ENCODE peak calls at places on chromosomes 5 and 9, in seven cellular contexts. S is neuronal stem cell, D is mesenchymal stem cell, H is IMR-90, L is H9, N is H1, M is mesendoderm. O is an unnamed sample.

GRCh38 chr5:32100230-32100629 is 73.9 kb downstream of the GOLPH3 start:
- DNase-seq in M (peak; percentile 14), L (no peak), N (no peak), S (no peak), D (peak; percentile 15), H (no peak), O (no peak)

GRCh38 chr5:112077180-112077579 is 320.2 kb upstream of the NREP start:
- DNase-seq in S (no peak), L (no peak), D (peak; percentile 48), H (peak; percentile 52), M (no peak), N (no peak), O (no peak)

GRCh38 chr9:124754289-124754688 is 16.8 kb downstream of the NR6A1 start:
- DNase-seq in M (peak; percentile 57), D (peak; percentile 36), H (peak; percentile 55), N (no peak), S (no peak), L (no peak), O (peak; percentile 53)

GRCh38 chr5:74375271-74375670 is 265.3 kb downstream of the ENC1 start:
- DNase-seq in S (no peak), H (no peak), M (no peak), D (no peak), N (no peak), L (no peak), O (peak; percentile 77)

GRCh38 chr9:13769641-13770040 is 490.1 kb upstream of the MPDZ start:
- DNase-seq in D (no peak), L (no peak), S (no peak), H (no peak), N (no peak), M (no peak), O (no peak)

GRCh38 chr5:99019812-99020697 is 91.2 kb upstream of the CHD1 start:
- DNase-seq in L (no peak), S (no peak), D (peak; percentile 95), N (no peak), H (peak; percentile 87), M (no peak), O (no peak)

GRCh38 chr5:6686916-6687409 is 26.3 kb upstream of the TENT4A start:
- DNase-seq in D (peak; percentile 77), S (peak; percentile 69), L (peak; percentile 58), H (peak; percentile 60), M (peak; percentile 76), N (no peak), O (peak; percentile 21)

GRCh38 chr5:75335952-75336624 is 932 bp upstream of the HMGCR start:
- DNase-seq in D (peak; percentile 95), N (no peak), M (peak; percentile 86), L (no peak), S (peak; percentile 43), H (peak; percentile 88), O (peak; percentile 85)

GRCh38 chr5:34034497-34035327 is 8.3 kb downstream of the C1QTNF3 start:
- DNase-seq in M (no peak), D (no peak), S (no peak), N (no peak), L (no peak), H (no peak), O (no peak)

GRCh38 chr5:119470851-119471451 is 18.7 kb downstream of the HSD17B4 start:
- DNase-seq in N (no peak), M (peak; percentile 69), H (peak; percentile 51), D (peak; percentile 62), S (peak; percentile 29), L (no peak), O (peak; percentile 45)

GRCh38 chr9:97858826-97859225 is 5.8 kb downstream of the FOXE1 start:
- DNase-seq in H (no peak), N (no peak), L (no peak), S (no peak), M (no peak), D (no peak), O (no peak)

GRCh38 chr9:97858393-97858713 is 5.3 kb downstream of the FOXE1 start:
- DNase-seq in D (no peak), S (no peak), N (no peak), H (no peak), M (no peak), L (no peak), O (peak; percentile 13)

GRCh38 chr9:97861148-97861475 is 8.1 kb downstream of the FOXE1 start:
- DNase-seq in D (no peak), S (no peak), N (no peak), L (no peak), H (no peak), M (no peak), O (no peak)

GRCh38 chr9:97859346-97859745 is 6.3 kb downstream of the FOXE1 start:
- DNase-seq in M (no peak), H (no peak), D (no peak), L (no peak), S (no peak), N (no peak), O (no peak)

GRCh38 chr9:97860451-97861147 is 7.6 kb downstream of the FOXE1 start:
- DNase-seq in L (no peak), H (no peak), S (no peak), M (no peak), D (no peak), N (no peak), O (no peak)
- H3K18ac ChIP-seq in L (no peak overlapping the region), H (no peak overlapping the region), S (peak overlapping the region; percentile 52), M (no peak overlapping the region), D (no peak overlapping the region), N (no peak overlapping the region), O (no peak overlapping the region)

DNA sequence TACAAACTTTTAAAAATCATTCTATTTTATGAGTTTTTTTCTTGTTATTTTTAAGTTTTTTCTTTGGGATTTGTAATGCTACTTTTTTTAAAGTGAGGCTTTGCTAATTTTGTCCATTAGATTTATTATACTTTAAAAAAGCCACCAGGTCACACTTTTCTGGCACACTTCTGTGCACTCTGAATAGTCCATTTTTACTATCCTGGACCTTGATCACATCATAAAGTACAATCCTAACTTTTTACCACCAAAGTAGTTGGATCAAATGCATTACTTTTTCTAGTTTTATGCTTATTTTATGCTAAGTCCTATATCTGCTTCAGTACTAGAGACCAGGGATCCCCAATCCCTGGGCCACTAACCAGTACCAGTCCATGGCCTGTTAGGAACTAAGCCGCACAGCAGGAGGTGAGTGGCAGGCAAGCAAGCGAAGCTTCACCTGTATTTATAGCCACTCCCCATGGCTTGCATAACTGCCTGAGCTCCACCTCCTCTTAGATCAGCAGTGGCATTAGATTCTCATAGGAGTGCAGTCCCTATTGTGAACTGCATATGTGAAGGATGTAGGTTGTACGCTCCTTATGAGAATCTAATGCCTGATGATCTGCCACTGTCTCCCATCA is 16.0 kb downstream of the FRRS1L start:
- DNase-seq in N (no peak), H (no peak), S (no peak), D (no peak), M (no peak), L (no peak), O (no peak)
- H3K18ac ChIP-seq in N (no peak overlapping the region), H (no peak overlapping the region), S (no peak overlapping the region), D (no peak overlapping the region), M (no peak overlapping the region), L (no peak overlapping the region), O (no peak overlapping the region)

DNA sequence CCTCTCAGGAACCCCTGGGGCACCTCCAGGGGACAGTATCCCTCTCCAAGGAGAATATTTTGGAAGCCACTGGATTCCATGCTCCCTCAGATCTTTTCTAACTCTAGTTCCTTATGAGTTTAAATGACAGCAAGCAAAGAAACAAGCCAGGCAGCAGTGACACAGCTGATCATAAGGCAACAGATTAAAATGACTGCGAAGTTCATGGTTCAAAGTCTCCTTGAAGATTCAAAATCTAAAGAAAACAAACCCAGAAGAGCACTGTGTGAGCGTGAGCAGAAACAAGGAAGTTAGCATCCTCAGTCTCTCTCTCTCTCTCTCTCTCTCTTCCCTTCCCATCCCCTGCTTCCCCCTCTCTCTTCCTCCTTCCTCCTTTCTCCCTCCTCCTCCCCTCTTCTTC is 316.7 kb upstream of the SLC30A5 start:
- DNase-seq in N (no peak), D (no peak), L (no peak), S (no peak), M (no peak), H (no peak), O (no peak)
- H3K18ac ChIP-seq in N (no peak overlapping the region), D (no peak overlapping the region), L (no peak overlapping the region), S (no peak overlapping the region), M (no peak overlapping the region), H (no peak overlapping the region), O (no peak overlapping the region)

DNA sequence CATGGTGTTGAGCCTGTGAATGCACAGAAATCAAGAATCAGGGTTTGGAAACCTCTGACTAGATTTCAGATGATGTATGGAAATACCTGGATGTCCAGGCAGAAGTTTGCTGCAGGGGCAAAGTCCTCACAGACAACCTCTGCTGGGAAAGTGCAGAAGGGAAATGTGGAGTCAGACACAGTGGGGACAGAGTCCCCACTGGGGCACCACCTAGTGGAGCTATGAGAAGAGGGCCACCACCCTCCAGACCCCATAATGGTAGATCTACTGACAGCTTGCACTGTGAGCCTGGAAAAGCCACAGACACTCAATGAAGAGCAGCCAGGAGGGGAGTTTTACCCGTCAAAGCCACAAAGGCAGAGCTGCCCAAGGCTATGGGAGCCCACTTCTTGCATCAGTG is 181.9 kb upstream of the SEMA6A start:
- DNase-seq in M (no peak), S (no peak), D (no peak), N (no peak), L (no peak), H (no peak), O (no peak)
- H3K18ac ChIP-seq in M (no peak overlapping the region), S (no peak overlapping the region), D (no peak overlapping the region), N (peak overlapping the region; percentile 74), L (no peak overlapping the region), H (no peak overlapping the region), O (no peak overlapping the region)

GRCh38 chr9:99239341-99240055 is 17.4 kb downstream of the SEC61B start:
- DNase-seq in H (peak; percentile 36), L (no peak), M (no peak), N (no peak), S (no peak), D (peak; percentile 75), O (no peak)

GRCh38 chr9:99241106-99241505 is 19.0 kb downstream of the SEC61B start:
- DNase-seq in S (no peak), N (no peak), M (no peak), H (no peak), D (no peak), L (no peak), O (peak; percentile 16)

GRCh38 chr9:99237356-99237755 is 15.3 kb downstream of the SEC61B start:
- DNase-seq in S (no peak), M (no peak), H (no peak), N (no peak), D (no peak), L (no peak), O (peak; percentile 85)

GRCh38 chr9:99235874-99236627 is 14.0 kb downstream of the SEC61B start:
- DNase-seq in D (no peak), M (no peak), N (no peak), L (no peak), H (no peak), S (no peak), O (no peak)

DNA sequence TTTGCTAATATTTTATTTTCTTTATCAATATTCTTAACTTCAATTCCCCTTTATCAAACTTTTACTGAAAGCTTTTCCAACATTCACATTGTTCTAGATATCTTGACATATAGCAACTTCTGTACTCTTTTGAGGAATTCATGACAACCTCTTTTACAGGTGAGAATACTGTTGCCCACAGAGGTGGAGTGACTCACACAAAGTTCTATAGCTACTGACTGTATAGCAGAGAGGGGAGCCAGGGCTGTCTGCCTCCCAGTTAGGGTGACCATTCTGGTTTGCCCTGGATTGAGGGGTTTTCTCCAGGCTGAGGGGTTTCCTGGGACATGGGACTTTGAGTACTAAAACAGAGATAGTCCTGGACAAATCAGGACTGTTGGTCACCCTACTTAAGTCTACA is 16.2 kb downstream of the SEC61B start:
- DNase-seq in N (no peak), L (no peak), D (no peak), H (no peak), S (no peak), M (no peak), O (peak; percentile 25)
- H3K18ac ChIP-seq in N (no peak overlapping the region), L (no peak overlapping the region), D (no peak overlapping the region), H (no peak overlapping the region), S (no peak overlapping the region), M (no peak overlapping the region), O (no peak overlapping the region)